ENCODE peak calls at places on chromosome 13, in five cellular contexts. K is CD8-positive, alpha-beta T cell; O is mesenchymal stem cell; R is body of pancreas; V is A549. P is an unnamed sample. For H3K9me3, the result is how much of the 10 kb centered on the place peaks cover.

GRCh38 chr13:41917641-41918040 is 43.3 kb downstream of the VWA8 start:
- DNase-seq in K (no peak), O (peak), R (no peak), V (no peak), P (no peak)

GRCh38 chr13:25213716-25214115 is 41.6 kb upstream of the AMER2 start:
- DNase-seq in K (no peak), O (no peak), R (no peak), V (no peak), P (no peak)

GRCh38 chr13:112820318-112820717 is 130.5 kb downstream of the ATP11A start:
- DNase-seq in K (no peak), O (no peak), R (no peak), V (no peak), P (no peak)

GRCh38 chr13:25633108-25633507 is 261.3 kb downstream of the ATP8A2 start:
- DNase-seq in K (no peak), O (no peak), R (no peak), V (no peak), P (no peak)

GRCh38 chr13:21074601-21075302 is 13.4 kb upstream of the LATS2 start:
- DNase-seq in K (peak), O (peak), R (peak), V (no peak), P (no peak)

GRCh38 chr13:20902438-20903163 is at the start of gene XPO4:
- DNase-seq in K (peak), O (peak), R (peak), V (peak), P (peak)

GRCh38 chr13:48278806-48279205 is 24.7 kb upstream of the RB1 start:
- DNase-seq in K (no peak), O (no peak), R (no peak), V (no peak), P (no peak)

GRCh38 chr13:49759503-49759902 is 33.0 kb downstream of the KPNA3 start:
- DNase-seq in K (no peak), O (no peak), R (no peak), V (no peak), P (no peak)

GRCh38 chr13:92806215-92806614 is 420.4 kb upstream of the GPC6 start:
- DNase-seq in K (no peak), O (peak), R (peak), V (no peak), P (no peak)

GRCh38 chr13:94712287-94712811 is at the start of gene SOX21:
- DNase-seq in K (no peak), O (no peak), R (no peak), V (peak), P (no peak)

GRCh38 chr13:79483302-79483701 is 2.3 kb downstream of the NDFIP2 start:
- DNase-seq in K (no peak), O (peak), R (no peak), V (no peak), P (no peak)

GRCh38 chr13:51562011-51562671 is 22.1 kb upstream of the WDFY2 start:
- DNase-seq in K (no peak), O (no peak), R (peak), V (no peak), P (no peak)

GRCh38 chr13:106919638-106920037 is 351.7 kb upstream of the ARGLU1 start:
- DNase-seq in K (no peak), O (no peak), R (peak), V (no peak), P (no peak)

GRCh38 chr13:80132741-80133601 is 208.0 kb downstream of the SPRY2 start:
- DNase-seq in K (no peak), O (peak), R (peak), V (peak), P (peak)

GRCh38 chr13:26771796-26772195 is 11.2 kb upstream of the GPR12 start:
- DNase-seq in K (no peak), O (no peak), R (no peak), V (no peak), P (no peak)

GRCh38 chr13:25171517-25172302 is at the start of gene AMER2:
- DNase-seq in K (peak), O (peak), R (peak), V (no peak), P (no peak)

GRCh38 chr13:94303644-94304174 is 175.8 kb downstream of the DCT start:
- DNase-seq in K (no peak), O (peak), R (no peak), V (no peak), P (no peak)

GRCh38 chr13:108302279-108302678 is 32.8 kb downstream of the TNFSF13B start:
- DNase-seq in K (no peak), O (no peak), R (no peak), V (no peak), P (no peak)

GRCh38 chr13:49429061-49429460 is 14.8 kb downstream of the CAB39L start:
- DNase-seq in K (no peak), O (no peak), R (no peak), V (no peak), P (no peak)

GRCh38 chr13:104645786-104646185 is 1579.6 kb upstream of the SLC10A2 start:
- DNase-seq in K (no peak), O (no peak), R (no peak), V (no peak), P (no peak)

GRCh38 chr13:98384739-98385138 is 192.2 kb downstream of the STK24 start:
- DNase-seq in K (no peak), O (peak), R (no peak), V (no peak), P (no peak)

GRCh38 chr13:30581582-30581981 is 36.1 kb upstream of the USPL1 start:
- DNase-seq in K (no peak), O (peak), R (peak), V (peak), P (no peak)

GRCh38 chr13:50924025-50924424 is 14.4 kb downstream of the RNASEH2B start:
- DNase-seq in K (no peak), O (no peak), R (no peak), V (no peak), P (no peak)

GRCh38 chr13:32032780-32033179 is 1.2 kb downstream of the FRY start:
- DNase-seq in K (no peak), O (no peak), R (no peak), V (no peak), P (no peak)

GRCh38 chr13:70170689-70171088 is 62.4 kb upstream of the KLHL1 start:
- DNase-seq in K (no peak), O (no peak), R (no peak), V (no peak), P (no peak)

GRCh38 chr13:94416454-94417080 is 62.9 kb downstream of the DCT start:
- DNase-seq in K (no peak), O (peak), R (peak), V (peak), P (peak)

DNA sequence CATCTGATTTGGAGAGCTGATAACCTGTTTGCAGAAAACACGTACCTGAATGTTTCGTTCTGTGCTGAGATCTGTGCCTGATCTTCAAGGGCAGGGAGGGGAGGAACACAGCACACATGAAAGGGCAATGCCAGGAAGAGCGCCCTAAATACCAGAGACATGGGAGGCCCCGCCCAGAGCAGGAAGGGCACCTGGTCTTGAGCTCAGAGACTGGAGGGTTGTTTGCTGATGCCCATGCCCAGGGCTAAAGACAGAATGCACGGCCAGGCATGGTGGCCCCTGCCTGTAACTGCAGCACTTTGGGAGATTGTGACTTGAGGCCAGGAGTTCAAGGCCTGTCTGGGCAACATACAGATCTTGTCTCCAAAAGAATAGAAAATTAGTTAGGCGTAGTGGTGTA is 183.2 kb downstream of the TUBA3C start:
- DNase-seq in K (no peak), O (no peak), R (no peak), V (no peak), P (no peak)
- H3K9me3 ChIP-seq in K (under half), O (under half), R (under half), V (under half), P (under half)

GRCh38 chr13:99969368-99969933 is 2.1 kb downstream of the ZIC5 start:
- DNase-seq in K (peak), O (no peak), R (no peak), V (no peak), P (no peak)

GRCh38 chr13:99967884-99968520 is 3.6 kb downstream of the ZIC5 start:
- DNase-seq in K (no peak), O (no peak), R (no peak), V (peak), P (no peak)

GRCh38 chr13:99969934-99970760 is 1.4 kb downstream of the ZIC5 start:
- DNase-seq in K (peak), O (no peak), R (no peak), V (peak), P (peak)

GRCh38 chr13:99967498-99967883 is 4.1 kb downstream of the ZIC5 start:
- DNase-seq in K (no peak), O (no peak), R (no peak), V (no peak), P (no peak)

GRCh38 chr13:99968521-99969367 is 2.8 kb downstream of the ZIC5 start:
- DNase-seq in K (peak), O (no peak), R (no peak), V (peak), P (peak)
- H3K9me3 ChIP-seq in K (under half), O (under half), R (under half), V (under half), P (under half)

DNA sequence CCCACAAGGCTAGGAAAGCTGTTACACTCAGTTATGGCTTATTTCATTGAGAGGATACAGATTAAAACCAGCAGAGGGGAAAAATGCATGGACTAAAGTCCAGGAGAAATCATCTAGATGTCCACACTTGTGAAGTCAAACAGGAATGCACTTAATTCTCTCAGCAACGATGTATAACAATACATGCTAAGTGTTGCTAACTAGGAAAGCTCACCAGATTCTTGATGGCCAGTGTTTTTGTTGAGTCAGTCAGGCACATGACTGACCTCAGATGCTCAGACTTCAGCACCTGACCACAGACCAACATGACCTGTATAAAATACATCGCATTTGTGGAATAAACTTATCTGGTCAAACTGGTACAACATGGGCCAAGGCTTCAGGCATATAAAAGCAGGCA is 470.2 kb upstream of the PRR20A start:
- DNase-seq in K (no peak), O (no peak), R (no peak), V (no peak), P (no peak)
- H3K9me3 ChIP-seq in K (under half), O (under half), R (under half), V (under half), P (under half)

DNA sequence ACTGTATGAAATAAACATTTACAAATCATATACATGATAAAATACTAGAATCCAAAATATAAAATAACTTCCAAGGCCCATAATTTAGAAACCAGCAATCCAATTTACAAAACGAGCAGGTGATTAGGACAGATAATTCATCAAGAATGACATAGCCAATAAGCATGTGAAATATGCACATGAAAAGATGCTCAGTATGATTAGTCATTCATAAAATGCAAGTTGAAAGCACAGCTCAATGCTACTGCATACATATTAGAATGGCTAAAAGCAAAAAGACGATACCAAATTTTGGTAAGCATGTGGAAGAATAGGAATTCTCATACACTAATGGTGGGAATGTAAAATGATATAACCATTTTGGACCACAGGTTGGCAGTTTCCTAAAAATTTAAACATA is 837.2 kb upstream of the MIR17HG start:
- DNase-seq in K (no peak), O (no peak), R (no peak), V (no peak), P (no peak)
- H3K9me3 ChIP-seq in K (under half), O (under half), R (under half), V (under half), P (under half)

GRCh38 chr13:75910591-75910990 is 274.5 kb downstream of the LMO7 start:
- DNase-seq in K (no peak), O (no peak), R (no peak), V (no peak), P (no peak)
- H3K9me3 ChIP-seq in K (under half), O (under half), R (under half), V (under half), P (under half)

GRCh38 chr13:111575719-111576118 is 255.3 kb downstream of the TEX29 start:
- DNase-seq in K (no peak), O (no peak), R (no peak), V (no peak), P (no peak)

GRCh38 chr13:111577956-111578595 is 257.6 kb downstream of the TEX29 start:
- DNase-seq in K (no peak), O (no peak), R (no peak), V (no peak), P (no peak)

GRCh38 chr13:111575276-111575675 is 254.8 kb downstream of the TEX29 start:
- DNase-seq in K (no peak), O (no peak), R (no peak), V (no peak), P (no peak)

GRCh38 chr13:111573801-111574200 is 253.4 kb downstream of the TEX29 start:
- DNase-seq in K (no peak), O (no peak), R (no peak), V (no peak), P (no peak)

GRCh38 chr13:111577429-111577828 is 257.0 kb downstream of the TEX29 start:
- DNase-seq in K (no peak), O (no peak), R (no peak), V (no peak), P (no peak)
- H3K9me3 ChIP-seq in K (under half), O (under half), R (under half), V (under half), P (under half)

GRCh38 chr13:95714142-95714832 is 37.3 kb downstream of the DNAJC3 start:
- DNase-seq in K (no peak), O (peak), R (no peak), V (peak), P (no peak)

GRCh38 chr13:95713651-95714050 is 36.7 kb downstream of the DNAJC3 start:
- DNase-seq in K (no peak), O (peak), R (no peak), V (no peak), P (no peak)

GRCh38 chr13:95710313-95710712 is 33.4 kb downstream of the DNAJC3 start:
- DNase-seq in K (no peak), O (peak), R (no peak), V (peak), P (no peak)

GRCh38 chr13:95716231-95716630 is 39.3 kb downstream of the DNAJC3 start:
- DNase-seq in K (no peak), O (no peak), R (no peak), V (no peak), P (no peak)
- H3K9me3 ChIP-seq in K (under half), O (under half), R (under half), V (under half), P (under half)

GRCh38 chr13:55000844-55001243 is 1972.2 kb downstream of the OLFM4 start:
- DNase-seq in K (no peak), O (no peak), R (no peak), V (no peak), P (no peak)
- H3K9me3 ChIP-seq in K (under half), O (under half), R (under half), V (under half), P (under half)

DNA sequence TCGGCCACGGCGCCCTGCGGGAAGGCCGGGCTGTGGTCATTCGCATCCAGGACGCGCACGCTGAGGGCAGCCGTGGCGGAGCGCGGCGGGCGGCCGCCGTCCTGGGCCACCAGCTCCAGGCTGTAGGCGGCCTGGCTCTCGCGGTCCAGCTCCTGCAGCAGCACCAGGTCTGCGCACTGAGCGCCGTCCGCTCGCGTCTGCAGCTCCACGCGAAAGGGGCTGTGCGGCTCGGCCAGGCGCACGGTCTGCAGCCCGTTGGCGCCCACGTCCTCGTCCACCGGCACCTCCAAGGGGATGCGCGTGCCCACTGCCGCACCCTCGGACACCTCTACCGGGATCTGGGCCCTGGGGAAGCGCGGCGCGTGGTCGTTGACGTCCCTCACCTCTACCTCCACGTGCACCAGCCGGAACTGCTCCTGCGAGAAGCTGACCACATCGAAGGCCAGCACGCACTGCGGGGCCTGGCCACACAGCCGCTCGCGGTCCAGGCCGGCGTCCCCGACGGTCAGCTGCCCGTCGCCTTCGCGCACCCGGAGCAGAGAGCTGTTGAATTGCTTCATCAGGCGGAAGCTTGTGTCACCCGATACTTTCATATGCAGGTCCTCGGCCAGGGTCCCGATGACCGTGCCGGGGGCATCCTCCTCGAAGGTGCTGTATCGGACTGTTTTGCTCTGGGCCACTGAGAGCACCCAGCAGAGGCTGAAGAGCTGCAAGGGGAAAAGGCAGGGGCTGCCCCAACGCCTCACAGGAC is 583 bp downstream of the PCDH8 start:
- DNase-seq in K (no peak), O (no peak), R (no peak), V (no peak), P (no peak)
- H3K9me3 ChIP-seq in K (under half), O (under half), R (under half), V (under half), P (under half)

GRCh38 chr13:46562581-46562980 is 9.6 kb downstream of the LRCH1 start:
- DNase-seq in K (no peak), O (no peak), R (no peak), V (no peak), P (no peak)

GRCh38 chr13:46562152-46562551 is 9.2 kb downstream of the LRCH1 start:
- DNase-seq in K (no peak), O (no peak), R (no peak), V (no peak), P (no peak)

GRCh38 chr13:46565808-46566750 is 13.1 kb downstream of the LRCH1 start:
- DNase-seq in K (no peak), O (no peak), R (no peak), V (no peak), P (no peak)

GRCh38 chr13:46559272-46559805 is 6.4 kb downstream of the LRCH1 start:
- DNase-seq in K (no peak), O (no peak), R (no peak), V (no peak), P (no peak)

DNA sequence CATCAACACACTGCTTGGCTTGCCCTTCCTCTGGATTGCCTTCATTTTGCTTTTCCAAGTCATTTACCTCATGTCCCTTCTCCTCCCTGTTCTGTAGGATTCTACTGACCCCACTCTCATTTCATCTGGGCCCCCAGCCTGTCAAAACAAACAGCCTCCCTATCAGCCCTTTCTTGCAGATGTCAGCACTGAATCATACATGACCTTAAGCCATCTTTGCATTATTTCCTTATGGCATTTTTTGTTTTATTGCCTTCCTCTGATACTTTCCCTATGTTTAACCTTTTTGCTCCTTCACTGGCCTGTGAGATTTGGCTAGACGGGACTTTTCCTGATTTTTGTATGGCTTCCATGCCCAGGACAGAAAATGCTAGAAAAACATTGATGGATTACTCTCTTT is 8.7 kb downstream of the LRCH1 start:
- DNase-seq in K (no peak), O (no peak), R (no peak), V (no peak), P (no peak)
- H3K9me3 ChIP-seq in K (under half), O (under half), R (under half), V (under half), P (under half)

P was measured in PC-9.